ENCODE peak calls at places on chromosomes 5 and 9, in four cellular contexts. S, P, C and Y are unnamed samples.

GRCh38 chr9:92576175-92576574 is 40.4 kb upstream of the ECM2 start:
- DNase-seq in P (no peak), C (no peak), S (no peak), Y (no peak)

GRCh38 chr5:140221697-140222223 is 46.8 kb downstream of the CYSTM1 start:
- DNase-seq in S (no peak), P (no peak), C (no peak), Y (no peak)

GRCh38 chr9:109403766-109404320 is 83.0 kb upstream of the EPB41L4B start:
- DNase-seq in C (no peak), P (no peak), S (no peak), Y (no peak)

GRCh38 chr9:134459164-134459563 is 132.9 kb downstream of the RXRA start:
- DNase-seq in P (no peak), C (no peak), S (no peak), Y (no peak)

GRCh38 chr5:81907012-81907411 is 64.8 kb upstream of the ATG10 start:
- DNase-seq in C (no peak), S (no peak), P (no peak), Y (no peak)

GRCh38 chr5:62473209-62473608 is 60.6 kb downstream of the IPO11 start:
- DNase-seq in P (no peak), C (no peak), S (no peak), Y (no peak)

GRCh38 chr5:150329038-150329437 is 26.3 kb upstream of the ARSI start:
- DNase-seq in P (no peak), C (no peak), S (no peak), Y (no peak)

GRCh38 chr9:129164246-129164930 is 13.7 kb downstream of the IER5L start:
- DNase-seq in C (no peak), S (peak), P (no peak), Y (no peak)

GRCh38 chr5:18048449-18048848 is 414.2 kb downstream of the TAF11L14 start:
- DNase-seq in C (no peak), S (no peak), P (no peak), Y (no peak)

GRCh38 chr5:33299621-33300208 is 141.1 kb upstream of the TARS1 start:
- DNase-seq in S (no peak), P (no peak), C (no peak), Y (no peak)

GRCh38 chr5:10233505-10233904 is 16.2 kb downstream of the ATPSCKMT start:
- DNase-seq in C (no peak), P (no peak), S (no peak), Y (peak)

GRCh38 chr9:33221568-33221884 is 18.4 kb upstream of the SPINK4 start:
- DNase-seq in P (no peak), C (no peak), S (no peak), Y (no peak)

GRCh38 chr9:68489636-68490035 is 51.0 kb downstream of the TMEM252 start:
- DNase-seq in S (no peak), P (no peak), C (no peak), Y (no peak)

GRCh38 chr5:34598177-34598794 is 57.8 kb upstream of the RAI14 start:
- DNase-seq in C (peak), S (no peak), P (no peak), Y (no peak)

GRCh38 chr9:79581794-79582193 is 10.0 kb downstream of the TLE4 start:
- DNase-seq in S (no peak), C (no peak), P (peak), Y (no peak)

GRCh38 chr5:63306909-63307308 is 655.3 kb downstream of the HTR1A start:
- DNase-seq in C (no peak), P (no peak), S (no peak), Y (no peak)

GRCh38 chr9:97703437-97704326 is 6.5 kb upstream of the XPA start:
- DNase-seq in S (peak), P (no peak), C (no peak), Y (no peak)

GRCh38 chr5:113022661-113023060 is 46.1 kb downstream of the DCP2 start:
- DNase-seq in C (no peak), P (no peak), S (no peak), Y (no peak)

GRCh38 chr9:134419684-134420076 is 93.4 kb downstream of the RXRA start:
- DNase-seq in S (no peak), P (no peak), C (no peak), Y (no peak)

GRCh38 chr5:171980729-171981128 is 25.7 kb downstream of the FBXW11 start:
- DNase-seq in P (no peak), C (no peak), S (no peak), Y (no peak)

GRCh38 chr9:125638646-125639045 is 68.4 kb downstream of the MAPKAP1 start:
- DNase-seq in S (no peak), P (no peak), C (no peak), Y (no peak)

GRCh38 chr9:120935383-120935857 is 8.8 kb upstream of the TRAF1 start:
- DNase-seq in S (peak), P (no peak), C (peak), Y (no peak)

GRCh38 chr9:98147582-98147981 is 28.6 kb upstream of the TRIM14 start:
- DNase-seq in P (no peak), S (no peak), C (no peak), Y (no peak)

GRCh38 chr5:169369130-169369529 is 68.2 kb upstream of the SLIT3 start:
- DNase-seq in P (no peak), C (no peak), S (no peak), Y (no peak)

GRCh38 chr5:3194141-3194540 is 401.5 kb upstream of the IRX1 start:
- DNase-seq in C (no peak), S (no peak), P (no peak), Y (no peak)

GRCh38 chr9:96067004-96067403 is 191.5 kb downstream of the ERCC6L2 start:
- DNase-seq in C (no peak), P (no peak), S (no peak), Y (no peak)

GRCh38 chr9:121340676-121341392 is 29.2 kb downstream of the STOM start:
- DNase-seq in S (no peak), P (no peak), C (no peak), Y (no peak)

GRCh38 chr9:2991292-2991691 is 147.4 kb upstream of the PUM3 start:
- DNase-seq in P (no peak), C (no peak), S (no peak), Y (no peak)

GRCh38 chr5:175784230-175784629 is 87.1 kb upstream of the CPLX2 start:
- DNase-seq in P (no peak), S (no peak), C (no peak), Y (no peak)

GRCh38 chr5:139246394-139246793 is 47.1 kb upstream of the MATR3 start:
- DNase-seq in C (no peak), S (no peak), P (no peak), Y (no peak)

GRCh38 chr5:173866249-173867172 is 21.6 kb upstream of the CPEB4 start:
- DNase-seq in S (no peak), C (no peak), P (no peak), Y (no peak)

GRCh38 chr5:40223884-40224402 is 455.8 kb upstream of the PTGER4 start:
- DNase-seq in P (no peak), S (no peak), C (no peak), Y (no peak)

GRCh38 chr5:134937547-134937946 is 30.2 kb upstream of the CATSPER3 start:
- DNase-seq in S (no peak), C (no peak), P (no peak), Y (no peak)

GRCh38 chr9:94743035-94743954 is 16.8 kb downstream of the AOPEP start:
- DNase-seq in S (peak), P (no peak), C (no peak), Y (no peak)

GRCh38 chr5:125823572-125823971 is 599.6 kb upstream of the GRAMD2B start:
- DNase-seq in C (no peak), S (no peak), P (no peak), Y (no peak)

GRCh38 chr9:101566904-101567724 is 27.7 kb downstream of the PPP3R2 start:
- DNase-seq in C (no peak), P (no peak), S (no peak), Y (no peak)

GRCh38 chr9:107051392-107051791 is 188.4 kb downstream of the ZNF462 start:
- DNase-seq in C (no peak), S (no peak), P (no peak), Y (no peak)

GRCh38 chr9:4235951-4236804 is 63.7 kb downstream of the GLIS3 start:
- DNase-seq in P (no peak), C (no peak), S (no peak), Y (no peak)

GRCh38 chr9:113585555-113585954 is 122.0 kb downstream of the RGS3 start:
- DNase-seq in S (no peak), P (no peak), C (no peak), Y (no peak)

GRCh38 chr5:158819095-158819494 is 280.6 kb downstream of the EBF1 start:
- DNase-seq in P (no peak), S (no peak), C (no peak), Y (no peak)